ENCODE peak calls at places on chromosomes 6 and 20, in five cellular contexts. H is effector memory CD8-positive, alpha-beta T cell; Q is stimulated activated CD4-positive, alpha-beta T cell treated with anti-CD3 and anti-CD28 coated beads, Interleukin-1b, Interleukin-23, amount 100 ng/mL, for 24 hours; C is brain microvascular endothelial cell; G is mesenteric fat pad. I is an unnamed sample.

GRCh38 chr6:38720295-38720694 is 5.2 kb downstream of the DNAH8 start:
- DNase-seq in Q (no peak), H (no peak), G (no peak), C (no peak), I (no peak)

GRCh38 chr6:7241709-7242645 is 71.0 kb downstream of the SSR1 start:
- DNase-seq in G (no peak), Q (no peak), H (no peak), C (peak; percentile 12), I (no peak)

GRCh38 chr20:41738584-41739193 is 120.5 kb upstream of the CHD6 start:
- DNase-seq in Q (peak; percentile 19), G (no peak), C (peak; percentile 47), H (peak; percentile 9), I (peak; percentile 22)

GRCh38 chr20:33305591-33306057 is 22.6 kb downstream of the BPIFB1 start:
- DNase-seq in C (peak; percentile 2), H (no peak), G (no peak), Q (no peak), I (no peak)

GRCh38 chr20:42483694-42484303 is 705.9 kb downstream of the PTPRT start:
- DNase-seq in H (no peak), Q (no peak), G (no peak), C (no peak), I (no peak)

GRCh38 chr20:4550740-4551139 is 171.0 kb upstream of the PRND start:
- DNase-seq in C (peak; percentile 54), G (no peak), H (no peak), Q (no peak), I (no peak)

GRCh38 chr6:101083533-101084172 is 202.5 kb upstream of the ASCC3 start:
- DNase-seq in Q (no peak), C (peak; percentile 90), H (no peak), G (no peak), I (peak; percentile 17)

GRCh38 chr20:58623579-58624473 is 27.3 kb upstream of the STX16 start:
- DNase-seq in C (peak; percentile 96), G (no peak), Q (no peak), H (no peak), I (peak; percentile 99)

GRCh38 chr6:54058236-54058635 is 53.0 kb upstream of the MLIP start:
- DNase-seq in G (no peak), Q (no peak), H (no peak), C (no peak), I (no peak)

GRCh38 chr20:58239216-58239615 is 10.8 kb upstream of the ANKRD60 start:
- DNase-seq in G (no peak), Q (no peak), H (no peak), C (peak; percentile 25), I (no peak)

GRCh38 chr6:108748063-108748462 is 100.2 kb upstream of the ARMC2 start:
- DNase-seq in H (no peak), C (no peak), Q (no peak), G (no peak), I (no peak)

GRCh38 chr20:10876558-10876957 is 202.8 kb upstream of the JAG1 start:
- DNase-seq in H (no peak), G (no peak), Q (no peak), C (no peak), I (no peak)

GRCh38 chr6:125230674-125231073 is 71.1 kb downstream of the HDDC2 start:
- DNase-seq in C (no peak), G (no peak), H (no peak), Q (no peak), I (no peak)

GRCh38 chr6:53026526-53026925 is 31.4 kb upstream of the GSTA4 start:
- DNase-seq in C (no peak), Q (no peak), H (no peak), G (no peak), I (no peak)

GRCh38 chr20:6558361-6558760 is 209.1 kb upstream of the BMP2 start:
- DNase-seq in Q (no peak), G (no peak), C (no peak), H (no peak), I (no peak)

GRCh38 chr20:59988141-59988540 is 29.9 kb downstream of the CDH26 start:
- DNase-seq in Q (no peak), G (no peak), H (no peak), C (peak; percentile 5), I (peak; percentile 16)

GRCh38 chr6:105745464-105746129 is 340.5 kb upstream of the PRDM1 start:
- DNase-seq in Q (no peak), C (no peak), G (no peak), H (no peak), I (no peak)

GRCh38 chr20:25009218-25010145 is 16.9 kb upstream of the APMAP start:
- DNase-seq in C (no peak), Q (no peak), H (no peak), G (peak; percentile 55), I (no peak)

GRCh38 chr6:26345832-26346231 is 19.2 kb upstream of the BTN3A2 start:
- DNase-seq in G (no peak), Q (no peak), H (no peak), C (no peak), I (no peak)

GRCh38 chr6:85360794-85361642 is 88.9 kb upstream of the NT5E start:
- DNase-seq in Q (no peak), C (peak; percentile 89), H (no peak), G (no peak), I (peak; percentile 72)

I was measured in hepatic stellate cell.